ENCODE peak calls at places on chromosome 13, in four cellular contexts. Y, X, B and P are unnamed samples.

GRCh38 chr13:77319536-77319935 is 7.4 kb downstream of the MYCBP2 start:
- DNase-seq in B (no peak), X (no peak), Y (no peak), P (no peak)

GRCh38 chr13:114005206-114005720 is 31.4 kb upstream of the C13orf46 start:
- DNase-seq in B (no peak), X (no peak), Y (no peak), P (no peak)

GRCh38 chr13:107200491-107200890 is 632.6 kb upstream of the ARGLU1 start:
- DNase-seq in X (no peak), B (no peak), Y (no peak), P (no peak)

GRCh38 chr13:111916201-111916600 is 150.7 kb upstream of the SOX1 start:
- DNase-seq in X (no peak), B (no peak), Y (no peak), P (no peak)

GRCh38 chr13:48654511-48654910 is 782 bp downstream of the CYSLTR2 start:
- DNase-seq in X (no peak), Y (no peak), B (no peak), P (no peak)

GRCh38 chr13:40910324-40911050 is 108.6 kb downstream of the ELF1 start:
- DNase-seq in B (no peak), X (no peak), Y (no peak), P (no peak)

GRCh38 chr13:71786815-71787214 is 80.2 kb downstream of the DACH1 start:
- DNase-seq in B (no peak), Y (no peak), X (no peak), P (no peak)

GRCh38 chr13:35722438-35723060 is 246.1 kb upstream of the MAB21L1 start:
- DNase-seq in B (no peak), X (no peak), Y (no peak), P (no peak)

GRCh38 chr13:42116225-42116624 is 67.8 kb downstream of the DGKH start:
- DNase-seq in X (no peak), Y (no peak), B (no peak), P (no peak)

GRCh38 chr13:51823861-51824260 is 19.9 kb upstream of the DHRS12 start:
- DNase-seq in Y (no peak), B (no peak), X (no peak), P (no peak)

GRCh38 chr13:109162248-109163051 is 533.0 kb downstream of the MYO16 start:
- DNase-seq in B (no peak), Y (peak; percentile 23), X (no peak), P (no peak)

GRCh38 chr13:44429311-44429710 is 55.7 kb downstream of the SERP2 start:
- DNase-seq in Y (no peak), X (no peak), B (no peak), P (no peak)

GRCh38 chr13:49386664-49387063 is 57.2 kb downstream of the CAB39L start:
- DNase-seq in B (no peak), X (no peak), Y (no peak), P (no peak)

GRCh38 chr13:98112456-98112855 is 30.4 kb upstream of the FARP1 start:
- DNase-seq in Y (no peak), X (no peak), B (no peak), P (no peak)

GRCh38 chr13:97214921-97215320 is 7.2 kb upstream of the MBNL2 start:
- DNase-seq in B (no peak), X (no peak), Y (no peak), P (no peak)

GRCh38 chr13:100512422-100512821 is 76.2 kb downstream of the GGACT start:
- DNase-seq in B (no peak), Y (peak; percentile 26), X (no peak), P (peak; percentile 50)

GRCh38 chr13:33050161-33050560 is 33.9 kb downstream of the KL start:
- DNase-seq in B (no peak), X (no peak), Y (no peak), P (no peak)

GRCh38 chr13:59722580-59722900 is 441.2 kb downstream of the DIAPH3 start:
- DNase-seq in Y (no peak), X (no peak), B (no peak), P (no peak)

GRCh38 chr13:110006304-110006703 is 219.9 kb upstream of the IRS2 start:
- DNase-seq in X (no peak), Y (peak; percentile 63), B (peak; percentile 35), P (peak; percentile 7)

GRCh38 chr13:41610426-41610825 is 153.1 kb downstream of the RGCC start:
- DNase-seq in X (no peak), B (peak; percentile 92), Y (peak; percentile 48), P (peak; percentile 84)

GRCh38 chr13:98141509-98141908 is 1.4 kb upstream of the FARP1 start:
- DNase-seq in X (no peak), Y (no peak), B (no peak), P (no peak)

GRCh38 chr13:77397636-77398035 is 70.7 kb upstream of the MYCBP2 start:
- DNase-seq in X (no peak), B (no peak), Y (no peak), P (no peak)